ENCODE peak calls at places on chromosomes 2 and 18, in nine cellular contexts. F, Z, L, N, O, K, P, Y and R are unnamed samples.
A peak's percentile ranks its signal among the peaks of the same experiment; 100 is the strongest.

GRCh38 chr2:106269591-106270291 is 75.6 kb upstream of the UXS1 start:
- DNase-seq in F (peak; percentile 42), Z (peak; percentile 34), L (peak; percentile 57), N (no peak), O (no peak), K (no peak), P (no peak), Y (peak; percentile 43), R (no peak)

GRCh38 chr2:161414015-161414384 is 2.1 kb upstream of the TBR1 start:
- DNase-seq in F (no peak), Z (no peak), L (no peak), N (no peak), O (no peak), K (no peak), P (no peak), Y (no peak), R (no peak)

GRCh38 chr2:215633360-215633759 is 197.5 kb upstream of the FN1 start:
- DNase-seq in F (no peak), Z (no peak), L (no peak), N (no peak), O (no peak), K (no peak), P (no peak), Y (no peak), R (no peak)

GRCh38 chr2:176553685-176554106 is 284.5 kb downstream of the MTX2 start:
- DNase-seq in F (peak; percentile 32), Z (peak; percentile 13), L (peak; percentile 8), N (peak; percentile 43), O (peak; percentile 37), K (peak; percentile 7), P (no peak), Y (peak; percentile 78), R (no peak)

GRCh38 chr2:110832740-110833139 is 100.4 kb downstream of the ACOXL start:
- DNase-seq in F (no peak), Z (no peak), L (no peak), N (no peak), O (no peak), K (no peak), P (no peak), Y (no peak), R (no peak)

GRCh38 chr18:21084511-21085078 is 27.0 kb downstream of the ROCK1 start:
- DNase-seq in F (peak; percentile 60), Z (no peak), L (no peak), N (no peak), O (no peak), K (no peak), P (no peak), Y (no peak), R (no peak)

GRCh38 chr2:241902357-241902991 is 32.9 kb downstream of the RTP5 start:
- DNase-seq in F (no peak), Z (no peak), L (no peak), N (no peak), O (no peak), K (no peak), P (no peak), Y (no peak), R (no peak)

GRCh38 chr2:45741451-45741850 is 90.0 kb downstream of the PRKCE start:
- DNase-seq in F (no peak), Z (no peak), L (no peak), N (no peak), O (no peak), K (no peak), P (no peak), Y (no peak), R (no peak)

GRCh38 chr2:153880926-153881325 is 9.2 kb downstream of the GALNT13 start:
- DNase-seq in F (no peak), Z (no peak), L (no peak), N (no peak), O (no peak), K (no peak), P (no peak), Y (no peak), R (no peak)

GRCh38 chr2:64327510-64328414 is 126.2 kb upstream of the LGALSL start:
- DNase-seq in F (peak; percentile 33), Z (peak; percentile 30), L (peak; percentile 67), N (peak; percentile 28), O (peak; percentile 62), K (peak; percentile 43), P (no peak), Y (peak; percentile 17), R (no peak)

GRCh38 chr2:220198911-220199310 is 571.5 kb downstream of the SLC4A3 start:
- DNase-seq in F (no peak), Z (no peak), L (no peak), N (peak; percentile 85), O (no peak), K (no peak), P (peak; percentile 4), Y (no peak), R (no peak)

GRCh38 chr18:49500136-49500921 is 13.3 kb upstream of the C18orf32 start:
- DNase-seq in F (no peak), Z (no peak), L (peak; percentile 80), N (no peak), O (no peak), K (no peak), P (no peak), Y (no peak), R (no peak)

GRCh38 chr2:215395687-215396460 is 40.0 kb downstream of the FN1 start:
- DNase-seq in F (peak; percentile 10), Z (no peak), L (no peak), N (no peak), O (no peak), K (no peak), P (no peak), Y (no peak), R (no peak)

GRCh38 chr2:179172894-179173293 is 91.7 kb downstream of the SESTD1 start:
- DNase-seq in F (no peak), Z (no peak), L (no peak), N (no peak), O (no peak), K (no peak), P (no peak), Y (no peak), R (no peak)

GRCh38 chr2:67145851-67146250 is 251.3 kb upstream of the ETAA1 start:
- DNase-seq in F (no peak), Z (no peak), L (no peak), N (no peak), O (no peak), K (no peak), P (no peak), Y (no peak), R (no peak)

GRCh38 chr2:46257476-46257875 is 39.7 kb upstream of the EPAS1 start:
- DNase-seq in F (no peak), Z (no peak), L (no peak), N (peak; percentile 56), O (no peak), K (no peak), P (no peak), Y (peak; percentile 94), R (no peak)

GRCh38 chr2:233075966-233076339 is 15.8 kb downstream of the INPP5D start:
- DNase-seq in F (peak; percentile 86), Z (no peak), L (no peak), N (no peak), O (no peak), K (no peak), P (no peak), Y (no peak), R (no peak)

GRCh38 chr18:58049000-58049688 is 5.1 kb downstream of the NEDD4L start:
- DNase-seq in F (no peak), Z (no peak), L (no peak), N (no peak), O (no peak), K (no peak), P (no peak), Y (peak; percentile 45), R (no peak)

GRCh38 chr2:230011617-230012016 is 57.1 kb downstream of the SLC16A14 start:
- DNase-seq in F (no peak), Z (no peak), L (no peak), N (peak; percentile 83), O (no peak), K (no peak), P (no peak), Y (no peak), R (no peak)

GRCh38 chr2:201150454-201151020 is 32.4 kb upstream of the CASP10 start:
- DNase-seq in F (no peak), Z (no peak), L (no peak), N (no peak), O (no peak), K (no peak), P (no peak), Y (no peak), R (no peak)

GRCh38 chr2:175976758-175977157 is 25.3 kb downstream of the LNPK start:
- DNase-seq in F (no peak), Z (no peak), L (no peak), N (peak; percentile 53), O (no peak), K (no peak), P (no peak), Y (no peak), R (no peak)

GRCh38 chr18:70640336-70640887 is 351.6 kb downstream of the SOCS6 start:
- DNase-seq in F (no peak), Z (no peak), L (no peak), N (no peak), O (no peak), K (no peak), P (no peak), Y (no peak), R (no peak)

GRCh38 chr2:223880779-223881178 is 43.4 kb upstream of the AP1S3 start:
- DNase-seq in F (no peak), Z (no peak), L (no peak), N (no peak), O (no peak), K (no peak), P (no peak), Y (no peak), R (no peak)

GRCh38 chr2:64598226-64598625 is 55.5 kb downstream of the SERTAD2 start:
- DNase-seq in F (no peak), Z (no peak), L (no peak), N (no peak), O (no peak), K (no peak), P (no peak), Y (no peak), R (no peak)

GRCh38 chr18:62017618-62018017 is 124.8 kb upstream of the RNF152 start:
- DNase-seq in F (no peak), Z (no peak), L (no peak), N (no peak), O (no peak), K (no peak), P (no peak), Y (no peak), R (no peak)

GRCh38 chr18:26654173-26655009 is 106.0 kb upstream of the KCTD1 start:
- DNase-seq in F (no peak), Z (no peak), L (no peak), N (no peak), O (no peak), K (no peak), P (no peak), Y (no peak), R (no peak)

GRCh38 chr2:111694690-111695089 is 189.3 kb downstream of the ANAPC1 start:
- DNase-seq in F (no peak), Z (no peak), L (no peak), N (peak; percentile 93), O (no peak), K (no peak), P (no peak), Y (no peak), R (no peak)

GRCh38 chr2:237996041-237996593 is 29.3 kb downstream of the UBE2F start:
- DNase-seq in F (no peak), Z (no peak), L (peak; percentile 43), N (peak; percentile 87), O (no peak), K (no peak), P (no peak), Y (no peak), R (no peak)

GRCh38 chr2:40098786-40099470 is 319.9 kb upstream of the THUMPD2 start:
- DNase-seq in F (no peak), Z (no peak), L (no peak), N (peak; percentile 30), O (no peak), K (no peak), P (no peak), Y (no peak), R (no peak)

GRCh38 chr18:32879497-32879896 is 106.7 kb upstream of the KLHL14 start:
- DNase-seq in F (no peak), Z (no peak), L (no peak), N (no peak), O (no peak), K (no peak), P (no peak), Y (no peak), R (no peak)

GRCh38 chr2:227464356-227464755 is 7.6 kb upstream of the AGFG1 start:
- DNase-seq in F (peak; percentile 63), Z (no peak), L (no peak), N (no peak), O (no peak), K (no peak), P (no peak), Y (no peak), R (no peak)